ENCODE peak calls at places on chromosomes 16 and 17, in five cellular contexts. Y, O, K, B and H are unnamed samples.

GRCh38 chr16:85291302-85292148 is 179.3 kb upstream of the CIBAR2 start:
- DNase-seq in Y (no peak), O (no peak), B (peak; percentile 30), K (no peak), H (no peak)

GRCh38 chr17:60457148-60457547 is 34.9 kb downstream of the CHCT1 start:
- DNase-seq in B (no peak), K (no peak), O (no peak), Y (no peak), H (no peak)

GRCh38 chr16:50272111-50272571 is 5.8 kb downstream of the ADCY7 start:
- DNase-seq in B (no peak), O (no peak), K (no peak), Y (no peak), H (no peak)

GRCh38 chr17:45143767-45144198 is 4.5 kb upstream of the HEXIM1 start:
- DNase-seq in O (no peak), K (peak; percentile 80), B (no peak), Y (peak; percentile 98), H (peak; percentile 49)

GRCh38 chr16:74743668-74744299 is 30.8 kb downstream of the FA2H start:
- DNase-seq in K (peak; percentile 79), B (peak; percentile 98), Y (peak; percentile 91), O (no peak), H (no peak)

GRCh38 chr17:17141279-17141678 is 64.9 kb downstream of the PLD6 start:
- DNase-seq in O (no peak), K (no peak), Y (no peak), B (no peak), H (no peak)

GRCh38 chr16:85613609-85614337 is 651 bp downstream of the GSE1 start:
- DNase-seq in K (no peak), O (peak; percentile 64), B (peak; percentile 69), Y (peak; percentile 94), H (peak; percentile 53)

GRCh38 chr17:66309793-66310192 is 7.4 kb downstream of the PRKCA start:
- DNase-seq in O (no peak), K (no peak), Y (no peak), B (no peak), H (no peak)

GRCh38 chr17:50265690-50266306 is 8.5 kb upstream of the TMEM92 start:
- DNase-seq in O (no peak), K (no peak), B (no peak), Y (peak; percentile 76), H (no peak)

GRCh38 chr16:22424161-22424937 is 49.9 kb upstream of the CDR2 start:
- DNase-seq in Y (peak; percentile 88), B (no peak), O (no peak), K (no peak), H (no peak)

GRCh38 chr17:39236981-39237441 is 11.3 kb upstream of the STAC2 start:
- DNase-seq in B (peak; percentile 67), Y (no peak), O (no peak), K (no peak), H (no peak)

GRCh38 chr17:68461589-68461988 is 4.3 kb upstream of the WIPI1 start:
- DNase-seq in B (no peak), Y (no peak), O (peak; percentile 88), K (no peak), H (peak; percentile 64)

GRCh38 chr17:49955157-49955556 is 13.8 kb upstream of the DLX4 start:
- DNase-seq in O (no peak), K (no peak), B (no peak), Y (no peak), H (no peak)

GRCh38 chr16:85715169-85716015 is 26.6 kb upstream of the GINS2 start:
- DNase-seq in O (peak; percentile 10), Y (no peak), K (peak; percentile 39), B (no peak), H (no peak)

GRCh38 chr17:77372444-77373297 is 231.9 kb downstream of the SEC14L1 start:
- DNase-seq in K (peak; percentile 87), B (no peak), O (peak; percentile 87), Y (peak; percentile 97), H (peak; percentile 75)

GRCh38 chr17:14037453-14037852 is 31.9 kb upstream of the COX10 start:
- DNase-seq in B (no peak), O (no peak), K (no peak), Y (no peak), H (no peak)

GRCh38 chr17:4796550-4796915 is 569 bp downstream of the PSMB6 start:
- DNase-seq in K (peak; percentile 35), O (peak; percentile 60), B (peak; percentile 49), Y (no peak), H (peak; percentile 65)

GRCh38 chr17:80653856-80654255 is 109.2 kb downstream of the RPTOR start:
- DNase-seq in O (no peak), K (no peak), B (no peak), Y (no peak), H (no peak)

GRCh38 chr16:78415669-78416068 is 316.2 kb downstream of the WWOX start:
- DNase-seq in Y (no peak), O (no peak), B (no peak), K (no peak), H (no peak)

GRCh38 chr16:24041834-24042631 is 206.2 kb downstream of the PRKCB start:
- DNase-seq in K (peak; percentile 48), Y (no peak), O (peak; percentile 80), B (peak; percentile 83), H (peak; percentile 92)

GRCh38 chr17:1999557-2000251 is 25.4 kb downstream of the RTN4RL1 start:
- DNase-seq in Y (no peak), B (peak; percentile 37), K (peak; percentile 19), O (no peak), H (no peak)

GRCh38 chr16:4313563-4314531 is 2.0 kb upstream of the GLIS2 start:
- DNase-seq in B (peak; percentile 83), Y (no peak), K (no peak), O (no peak), H (peak; percentile 35)

GRCh38 chr17:80481284-80482057 is 5.1 kb upstream of the NPTX1 start:
- DNase-seq in K (no peak), O (peak; percentile 17), Y (no peak), B (no peak), H (no peak)

GRCh38 chr17:8220783-8221662 is 10.6 kb upstream of the AURKB start:
- DNase-seq in O (peak; percentile 89), B (peak; percentile 89), K (peak; percentile 95), Y (peak; percentile 99), H (peak; percentile 94)
- TF ChIP-seq CTCF in O (no peak), B (no peak), K (no peak), Y (no peak), H (no peak)

GRCh38 chr17:64063766-64064224 is 43.4 kb upstream of the ICAM2 start:
- DNase-seq in Y (no peak), O (peak; percentile 50), B (peak; percentile 49), K (peak; percentile 27), H (peak; percentile 78)
- TF ChIP-seq CTCF in Y (no peak), O (peak; percentile 66), B (no peak), K (peak; percentile 43), H (peak; percentile 71)

GRCh38 chr17:41885733-41886132 is 20.5 kb upstream of the KLHL11 start:
- DNase-seq in B (no peak), O (no peak), Y (no peak), K (no peak), H (no peak)
- TF ChIP-seq CTCF in B (no peak), O (peak; percentile 42), Y (no peak), K (peak; percentile 23), H (peak; percentile 21)

GRCh38 chr17:28327031-28327607 is 8.1 kb downstream of the TMEM97 start:
- DNase-seq in K (peak; percentile 52), O (no peak), B (no peak), Y (peak; percentile 26), H (peak; percentile 25)

GRCh38 chr17:28325221-28325620 is 6.2 kb downstream of the TMEM97 start:
- DNase-seq in O (no peak), B (no peak), K (no peak), Y (peak; percentile 45), H (no peak)

GRCh38 chr17:28326114-28326513 is 7.1 kb downstream of the TMEM97 start:
- DNase-seq in K (no peak), Y (peak; percentile 61), B (peak; percentile 67), O (no peak), H (no peak)

GRCh38 chr17:28328325-28328724 is 6.9 kb downstream of the IFT20 start:
- DNase-seq in K (peak; percentile 17), Y (peak; percentile 10), O (no peak), B (no peak), H (no peak)

DNA sequence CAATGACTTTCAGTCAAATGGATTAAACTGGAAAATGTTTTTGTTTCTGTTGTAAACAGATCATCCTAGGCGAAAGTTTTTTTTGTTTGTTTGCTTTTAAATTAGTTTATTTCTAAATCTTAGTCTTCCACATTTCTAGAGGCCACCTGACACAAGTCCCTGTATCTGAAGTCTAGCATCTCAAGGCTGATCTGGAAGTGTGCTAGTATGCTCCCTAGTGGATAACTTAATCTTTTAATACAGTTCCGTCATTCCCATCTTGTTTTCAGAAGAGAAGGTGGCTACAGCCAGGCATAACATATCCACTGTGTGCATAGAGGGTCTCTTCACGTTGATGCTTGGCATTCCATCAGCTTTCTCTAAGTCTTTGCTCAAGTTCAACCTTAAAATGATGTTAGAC is 7.6 kb downstream of the IFT20 start:
- DNase-seq in K (peak; percentile 37), Y (no peak), O (no peak), B (no peak), H (no peak)
- TF ChIP-seq CTCF in K (peak; percentile 23), Y (no peak), O (no peak), B (no peak), H (no peak)

DNA sequence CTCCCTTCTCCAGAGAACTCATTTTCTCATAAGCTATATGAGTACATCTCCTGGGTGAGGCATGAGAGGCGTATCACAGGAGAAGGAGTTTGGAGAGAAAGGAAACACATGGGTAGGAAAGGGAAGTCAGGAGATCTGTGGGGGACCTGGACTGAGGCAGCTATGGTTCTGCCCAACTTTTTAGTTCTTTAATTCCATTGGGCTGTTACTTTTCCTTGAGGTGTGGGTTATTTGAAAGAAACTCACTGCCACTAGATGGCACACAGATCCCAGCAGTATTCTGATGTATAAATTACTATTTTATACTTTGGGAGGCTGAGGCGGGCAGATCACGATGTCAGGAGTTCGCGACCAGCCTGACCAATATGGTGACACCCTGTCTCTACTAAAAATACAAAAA is 63.6 kb downstream of the NUP93 start:
- DNase-seq in O (no peak), K (peak; percentile 51), B (no peak), Y (no peak), H (peak; percentile 12)
- TF ChIP-seq CTCF in O (peak; percentile 47), K (peak; percentile 68), B (no peak), Y (no peak), H (no peak)

DNA sequence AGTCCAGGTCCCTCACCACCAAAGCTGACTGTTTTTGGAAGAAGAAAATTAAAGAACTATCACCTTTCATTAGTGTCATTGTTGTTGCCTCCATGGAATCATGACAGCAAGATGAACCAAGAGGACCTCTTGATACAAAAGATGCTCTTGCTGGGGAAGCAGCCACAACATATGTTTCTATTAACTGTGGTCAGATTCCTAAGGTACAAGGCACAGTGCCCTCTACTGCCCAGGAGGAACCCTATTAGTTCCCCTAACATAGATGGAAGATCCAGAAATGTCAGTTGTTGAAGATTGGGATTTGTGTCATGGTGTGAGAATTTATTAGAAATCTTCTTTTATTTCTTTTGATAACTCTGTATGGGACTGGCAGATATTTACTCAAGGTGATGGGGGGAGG is 188.2 kb upstream of the ANKFN1 start:
- DNase-seq in O (no peak), B (no peak), Y (no peak), K (no peak), H (no peak)
- TF ChIP-seq CTCF in O (peak; percentile 23), B (no peak), Y (no peak), K (no peak), H (no peak)